ENCODE peak calls at places on chromosomes 12 and 14, in five cellular contexts. One of them, this sample, is unnamed.

GRCh38 chr12:88305491-88305890 is 163.4 kb downstream of the TMTC3 start:
- DNase-seq in ovary: no peak
- DNase-seq in tibial nerve: no peak
- DNase-seq in sigmoid colon: no peak
- DNase-seq in suprapubic skin: no peak
- DNase-seq in this sample: no peak

GRCh38 chr12:65825573-65826512 is 1.6 kb downstream of the HMGA2 start:
- DNase-seq in suprapubic skin: peak; percentile 80
- DNase-seq in sigmoid colon: peak; percentile 63
- DNase-seq in ovary: peak; percentile 38
- DNase-seq in tibial nerve: no peak
- DNase-seq in this sample: no peak

GRCh38 chr12:57240926-57241555 is 9.9 kb downstream of the STAC3 start:
- DNase-seq in tibial nerve: no peak
- DNase-seq in sigmoid colon: peak; percentile 63
- DNase-seq in suprapubic skin: no peak
- DNase-seq in ovary: no peak
- DNase-seq in this sample: no peak

GRCh38 chr12:108495054-108495453 is 20.0 kb upstream of the FICD start:
- DNase-seq in suprapubic skin: no peak
- DNase-seq in ovary: no peak
- DNase-seq in tibial nerve: no peak
- DNase-seq in sigmoid colon: no peak
- DNase-seq in this sample: no peak

GRCh38 chr14:38887696-38888095 is 215.3 kb downstream of the SEC23A start:
- DNase-seq in tibial nerve: no peak
- DNase-seq in ovary: no peak
- DNase-seq in sigmoid colon: no peak
- DNase-seq in suprapubic skin: no peak
- DNase-seq in this sample: no peak

GRCh38 chr12:55043542-55043941 is 23.8 kb downstream of the NEUROD4 start:
- DNase-seq in tibial nerve: no peak
- DNase-seq in ovary: no peak
- DNase-seq in sigmoid colon: no peak
- DNase-seq in suprapubic skin: no peak
- DNase-seq in this sample: peak; percentile 67

GRCh38 chr12:47818007-47818376 is 1.7 kb downstream of the HDAC7 start:
- DNase-seq in sigmoid colon: no peak
- DNase-seq in tibial nerve: no peak
- DNase-seq in ovary: no peak
- DNase-seq in suprapubic skin: no peak
- DNase-seq in this sample: no peak

GRCh38 chr12:19752712-19753111 is 313.4 kb downstream of the AEBP2 start:
- DNase-seq in sigmoid colon: no peak
- DNase-seq in ovary: no peak
- DNase-seq in tibial nerve: no peak
- DNase-seq in suprapubic skin: no peak
- DNase-seq in this sample: no peak

GRCh38 chr12:49622501-49623141 is 740 bp upstream of the PRPF40B start:
- DNase-seq in tibial nerve: no peak
- DNase-seq in ovary: peak; percentile 41
- DNase-seq in sigmoid colon: no peak
- DNase-seq in suprapubic skin: no peak
- DNase-seq in this sample: peak; percentile 57

GRCh38 chr12:119182701-119183493 is 4.2 kb downstream of the HSPB8 start:
- DNase-seq in sigmoid colon: no peak
- DNase-seq in ovary: no peak
- DNase-seq in suprapubic skin: no peak
- DNase-seq in tibial nerve: no peak
- DNase-seq in this sample: peak; percentile 31

GRCh38 chr12:56257491-56258067 is 605 bp downstream of the ANKRD52 start:
- DNase-seq in ovary: no peak
- DNase-seq in sigmoid colon: no peak
- DNase-seq in suprapubic skin: no peak
- DNase-seq in tibial nerve: no peak
- DNase-seq in this sample: no peak

GRCh38 chr14:70814466-70814865 is 5.2 kb upstream of the MAP3K9 start:
- DNase-seq in ovary: no peak
- DNase-seq in sigmoid colon: no peak
- DNase-seq in suprapubic skin: no peak
- DNase-seq in tibial nerve: no peak
- DNase-seq in this sample: no peak

GRCh38 chr12:99067171-99067785 is 422.2 kb downstream of the APAF1 start:
- DNase-seq in tibial nerve: no peak
- DNase-seq in suprapubic skin: no peak
- DNase-seq in ovary: no peak
- DNase-seq in sigmoid colon: no peak
- DNase-seq in this sample: no peak

GRCh38 chr12:122100568-122100967 is 22.0 kb downstream of the MLXIP start:
- DNase-seq in sigmoid colon: no peak
- DNase-seq in ovary: no peak
- DNase-seq in tibial nerve: no peak
- DNase-seq in suprapubic skin: no peak
- DNase-seq in this sample: no peak

GRCh38 chr12:106709068-106709511 is 65.4 kb upstream of the RIC8B start:
- DNase-seq in suprapubic skin: no peak
- DNase-seq in tibial nerve: no peak
- DNase-seq in sigmoid colon: no peak
- DNase-seq in ovary: no peak
- DNase-seq in this sample: no peak

GRCh38 chr14:59282366-59282765 is 93.9 kb downstream of the DAAM1 start:
- DNase-seq in ovary: no peak
- DNase-seq in tibial nerve: no peak
- DNase-seq in suprapubic skin: no peak
- DNase-seq in sigmoid colon: no peak
- DNase-seq in this sample: no peak

GRCh38 chr14:59278111-59278510 is 89.6 kb downstream of the DAAM1 start:
- DNase-seq in ovary: no peak
- DNase-seq in suprapubic skin: no peak
- DNase-seq in tibial nerve: no peak
- DNase-seq in sigmoid colon: no peak
- DNase-seq in this sample: no peak

GRCh38 chr14:59281613-59282012 is 93.1 kb downstream of the DAAM1 start:
- DNase-seq in ovary: no peak
- DNase-seq in tibial nerve: no peak
- DNase-seq in sigmoid colon: no peak
- DNase-seq in suprapubic skin: no peak
- DNase-seq in this sample: no peak

GRCh38 chr14:59280961-59281360 is 92.5 kb downstream of the DAAM1 start:
- DNase-seq in suprapubic skin: no peak
- DNase-seq in tibial nerve: no peak
- DNase-seq in sigmoid colon: no peak
- DNase-seq in ovary: no peak
- DNase-seq in this sample: no peak

DNA sequence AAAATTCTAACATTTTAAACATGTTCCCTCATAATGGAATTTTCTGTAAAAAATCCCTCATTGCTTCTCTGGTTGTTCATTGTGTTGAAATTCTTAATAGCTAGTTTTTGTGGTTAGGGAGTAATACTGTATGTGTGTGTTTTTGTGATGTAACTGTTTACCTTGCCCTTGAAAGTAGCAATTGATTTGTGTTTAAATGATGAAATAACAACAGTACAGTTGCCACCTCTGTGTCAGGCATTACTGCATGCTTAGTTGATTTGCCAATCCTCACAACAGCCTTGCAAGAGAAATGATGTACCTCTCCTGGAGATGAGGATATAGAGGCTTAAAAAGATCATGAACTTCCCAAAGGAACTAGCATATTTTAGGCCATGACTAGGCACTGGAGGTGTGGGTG is 94.9 kb downstream of the DAAM1 start:
- DNase-seq in suprapubic skin: no peak
- DNase-seq in ovary: no peak
- DNase-seq in tibial nerve: no peak
- DNase-seq in sigmoid colon: no peak
- DNase-seq in this sample: no peak
- H3K4me1 ChIP-seq in suprapubic skin: peaks cover 24% of the 10 kb centered on the region
- H3K4me1 ChIP-seq in ovary: peaks cover 1% of the 10 kb centered on the region
- H3K4me1 ChIP-seq in tibial nerve: no peaks in the 10 kb centered on the region
- H3K4me1 ChIP-seq in sigmoid colon: no peaks in the 10 kb centered on the region
- H3K4me1 ChIP-seq in this sample: peaks cover 12% of the 10 kb centered on the region

DNA sequence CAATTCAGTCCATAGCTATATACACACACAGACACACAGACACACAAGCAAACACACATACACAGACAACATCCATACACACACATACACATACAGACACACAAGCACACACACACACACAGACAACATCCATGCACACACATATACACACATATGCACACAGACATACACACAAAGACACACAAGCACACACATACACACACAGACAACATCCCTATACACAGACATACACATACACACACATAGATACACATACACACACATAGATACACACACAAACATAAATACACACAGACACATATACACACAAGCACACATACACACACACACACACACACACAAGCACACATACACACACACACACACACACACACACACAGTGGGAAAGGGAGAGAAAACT is 254.8 kb downstream of the VRK1 start:
- DNase-seq in tibial nerve: no peak
- DNase-seq in ovary: no peak
- DNase-seq in suprapubic skin: no peak
- DNase-seq in sigmoid colon: no peak
- DNase-seq in this sample: no peak
- TF ChIP-seq EP300 in tibial nerve: no peak
- TF ChIP-seq EP300 in ovary: no peak
- TF ChIP-seq EP300 in suprapubic skin: no peak
- TF ChIP-seq EP300 in sigmoid colon: no peak
- TF ChIP-seq EP300 in this sample: no peak

GRCh38 chr14:100622234-100622633 is 35.0 kb upstream of the BEGAIN start:
- DNase-seq in sigmoid colon: peak; percentile 65
- DNase-seq in ovary: no peak
- DNase-seq in tibial nerve: no peak
- DNase-seq in suprapubic skin: peak; percentile 75
- DNase-seq in this sample: no peak
- H3K4me1 ChIP-seq in sigmoid colon: no peaks in the 10 kb centered on the region
- H3K4me1 ChIP-seq in ovary: no peaks in the 10 kb centered on the region
- H3K4me1 ChIP-seq in tibial nerve: peaks cover 22% of the 10 kb centered on the region
- H3K4me1 ChIP-seq in suprapubic skin: peaks cover 20% of the 10 kb centered on the region
- H3K4me1 ChIP-seq in this sample: peaks cover 19% of the 10 kb centered on the region

GRCh38 chr14:64194404-64194803 is 99.8 kb downstream of the ESR2 start:
- DNase-seq in ovary: no peak
- DNase-seq in suprapubic skin: no peak
- DNase-seq in sigmoid colon: no peak
- DNase-seq in tibial nerve: no peak
- DNase-seq in this sample: no peak
- TF ChIP-seq EP300 in ovary: no peak
- TF ChIP-seq EP300 in suprapubic skin: no peak
- TF ChIP-seq EP300 in sigmoid colon: no peak
- TF ChIP-seq EP300 in tibial nerve: no peak
- TF ChIP-seq EP300 in this sample: no peak

GRCh38 chr14:74882103-74882920 is 596 bp downstream of the DLST start:
- DNase-seq in tibial nerve: no peak
- DNase-seq in ovary: peak; percentile 42
- DNase-seq in suprapubic skin: peak; percentile 89
- DNase-seq in sigmoid colon: peak; percentile 73
- DNase-seq in this sample: no peak
- H3K4me1 ChIP-seq in tibial nerve: peaks cover 42% of the 10 kb centered on the region
- H3K4me1 ChIP-seq in ovary: peaks cover 12% of the 10 kb centered on the region
- H3K4me1 ChIP-seq in suprapubic skin: peaks cover 53% of the 10 kb centered on the region
- H3K4me1 ChIP-seq in sigmoid colon: no peaks in the 10 kb centered on the region
- H3K4me1 ChIP-seq in this sample: peaks cover 44% of the 10 kb centered on the region

DNA sequence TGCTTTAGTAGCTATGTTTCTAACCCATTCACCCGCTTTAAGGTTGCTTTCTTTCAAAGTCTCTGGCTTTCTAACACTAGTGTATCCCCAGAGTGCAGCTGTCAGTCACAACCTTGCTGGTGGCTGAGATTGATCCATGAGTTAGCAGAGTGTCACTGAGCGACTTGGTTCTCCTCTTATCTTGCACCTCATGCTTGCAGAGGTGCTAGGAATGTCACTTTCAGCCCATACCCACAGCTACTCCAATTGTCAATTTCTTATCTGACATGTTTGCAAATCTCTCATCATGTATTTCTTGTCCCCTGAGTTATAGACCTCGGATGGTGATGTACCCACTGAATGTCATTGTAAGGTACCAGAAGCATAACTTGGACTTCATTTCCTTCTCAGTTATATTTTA is 1110.2 kb downstream of the GALC start:
- DNase-seq in ovary: no peak
- DNase-seq in suprapubic skin: no peak
- DNase-seq in tibial nerve: no peak
- DNase-seq in sigmoid colon: no peak
- DNase-seq in this sample: no peak
- TF ChIP-seq EP300 in ovary: no peak
- TF ChIP-seq EP300 in suprapubic skin: no peak
- TF ChIP-seq EP300 in tibial nerve: no peak
- TF ChIP-seq EP300 in sigmoid colon: no peak
- TF ChIP-seq EP300 in this sample: no peak

GRCh38 chr14:75459791-75460190 is 32.0 kb downstream of the JDP2 start:
- DNase-seq in tibial nerve: no peak
- DNase-seq in ovary: no peak
- DNase-seq in sigmoid colon: no peak
- DNase-seq in suprapubic skin: no peak
- DNase-seq in this sample: no peak
- H3K4me1 ChIP-seq in tibial nerve: peaks cover 34% of the 10 kb centered on the region
- H3K4me1 ChIP-seq in ovary: peaks cover 29% of the 10 kb centered on the region
- H3K4me1 ChIP-seq in sigmoid colon: no peaks in the 10 kb centered on the region
- H3K4me1 ChIP-seq in suprapubic skin: peaks cover 44% of the 10 kb centered on the region
- H3K4me1 ChIP-seq in this sample: peaks cover 25% of the 10 kb centered on the region

GRCh38 chr12:71685961-71686657 is at the start of gene TMEM19:
- DNase-seq in ovary: peak; percentile 87
- DNase-seq in sigmoid colon: peak; percentile 94
- DNase-seq in tibial nerve: peak; percentile 74
- DNase-seq in suprapubic skin: peak; percentile 94
- DNase-seq in this sample: peak; percentile 96
- TF ChIP-seq EP300 in ovary: no peak
- TF ChIP-seq EP300 in sigmoid colon: no peak
- TF ChIP-seq EP300 in tibial nerve: peak; percentile 90
- TF ChIP-seq EP300 in suprapubic skin: no peak
- TF ChIP-seq EP300 in this sample: no peak

DNA sequence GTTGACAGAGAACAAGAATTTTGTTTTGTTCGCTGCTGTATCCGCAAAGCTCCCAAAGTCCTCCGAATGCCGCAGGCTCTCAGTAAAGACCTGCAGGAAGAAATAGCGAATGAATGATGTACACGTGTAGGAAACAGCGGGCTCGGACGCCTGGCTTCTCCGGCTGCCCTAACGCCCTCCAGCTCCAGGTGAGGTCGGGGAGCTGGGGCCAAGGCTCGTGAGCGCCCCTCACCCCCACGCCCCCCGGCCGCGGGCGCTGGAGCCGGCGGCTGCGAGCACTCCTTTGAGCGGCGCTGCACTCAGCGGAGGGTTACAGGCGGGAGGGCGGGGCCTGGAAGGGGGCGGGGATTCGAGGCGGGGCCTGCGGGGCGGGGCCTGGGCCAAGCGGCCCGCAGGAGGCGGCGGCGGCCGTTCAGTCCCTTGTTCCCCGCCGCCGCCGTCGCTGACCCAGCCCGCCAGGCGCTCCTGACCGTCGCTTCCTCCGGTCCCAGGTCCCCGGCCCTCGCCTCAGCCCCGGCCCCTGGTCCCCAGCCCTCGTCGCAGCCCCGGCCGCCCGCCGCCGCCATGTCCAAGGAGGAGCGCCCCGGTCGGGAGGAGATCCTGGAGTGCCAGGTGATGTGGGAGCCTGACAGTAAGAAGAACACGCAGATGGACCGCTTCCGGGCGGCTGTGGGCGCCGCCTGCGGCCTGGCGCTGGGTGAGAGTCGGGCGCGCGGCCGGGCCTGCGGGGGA is at the start of gene AACS:
- DNase-seq in sigmoid colon: peak; percentile 82
- DNase-seq in ovary: peak; percentile 82
- DNase-seq in suprapubic skin: peak; percentile 88
- DNase-seq in tibial nerve: peak; percentile 59
- DNase-seq in this sample: peak; percentile 75
- H3K4me1 ChIP-seq in sigmoid colon: no peaks in the 10 kb centered on the region
- H3K4me1 ChIP-seq in ovary: peaks cover 2% of the 10 kb centered on the region
- H3K4me1 ChIP-seq in suprapubic skin: peaks cover 27% of the 10 kb centered on the region
- H3K4me1 ChIP-seq in tibial nerve: peaks cover 17% of the 10 kb centered on the region
- H3K4me1 ChIP-seq in this sample: peaks cover 25% of the 10 kb centered on the region

This sample was measured in upper lobe of left lung.